ENCODE peak calls at places on chromosomes 5 and 9, in six cellular contexts. O is GM13977, P is NCI-H1436, N is M059J, L is OCI-M1, W is HAP-1. S is an unnamed sample.

GRCh38 chr5:143770430-143770829 is 41.5 kb upstream of the HMHB1 start:
- DNase-seq in P (no peak), N (no peak), L (peak), O (no peak), W (no peak), S (no peak)

GRCh38 chr9:102253099-102253498 is 514.7 kb upstream of the GRIN3A start:
- DNase-seq in W (no peak), P (no peak), N (no peak), L (no peak), O (no peak), S (no peak)

GRCh38 chr9:121295662-121296191 is 27.8 kb downstream of the GSN start:
- DNase-seq in P (no peak), W (no peak), O (no peak), L (no peak), N (no peak), S (no peak)

GRCh38 chr5:149205625-149206523 is 64.6 kb downstream of the ABLIM3 start:
- DNase-seq in W (no peak), O (no peak), N (peak), P (no peak), L (no peak), S (no peak)

GRCh38 chr5:173505634-173506033 is 110.8 kb downstream of the BOD1 start:
- DNase-seq in N (peak), W (no peak), P (no peak), O (no peak), L (no peak), S (no peak)

GRCh38 chr9:14747116-14747515 is 24.6 kb upstream of the CER1 start:
- DNase-seq in W (no peak), P (no peak), N (no peak), O (no peak), L (no peak), S (no peak)

GRCh38 chr9:130213898-130214761 is 41.9 kb downstream of the NCS1 start:
- DNase-seq in W (no peak), O (no peak), N (no peak), P (no peak), L (peak), S (no peak)

GRCh38 chr5:6772886-6773285 is 59.7 kb downstream of the TENT4A start:
- DNase-seq in N (no peak), W (no peak), L (no peak), P (peak), O (no peak), S (no peak)

GRCh38 chr9:34546834-34547827 is 24.3 kb upstream of the ENHO start:
- DNase-seq in N (peak), W (peak), O (no peak), P (peak), L (peak), S (peak)